ENCODE peak calls at places on chromosomes 12 and 14, in five cellular contexts. T, M, S, I and Q are unnamed samples.

GRCh38 chr12:106747973-106748436 is 26.5 kb upstream of the RIC8B start:
- DNase-seq in M (no peak), I (peak), S (no peak), T (no peak), Q (no peak)

GRCh38 chr12:111570090-111570961 is 28.8 kb downstream of the ATXN2 start:
- DNase-seq in I (no peak), M (no peak), S (no peak), T (no peak), Q (no peak)

GRCh38 chr12:89954259-89954658 is 245.6 kb upstream of the ATP2B1 start:
- DNase-seq in T (no peak), S (no peak), M (no peak), I (no peak), Q (no peak)

GRCh38 chr12:31967569-31967968 is 8.4 kb downstream of the RESF1 start:
- DNase-seq in M (no peak), S (no peak), I (no peak), T (no peak), Q (no peak)

GRCh38 chr14:69471916-69472315 is 12.6 kb upstream of the PLEKHD1 start:
- DNase-seq in T (no peak), I (no peak), M (no peak), S (no peak), Q (no peak)

GRCh38 chr12:55996201-55996714 is 818 bp upstream of the SUOX start:
- DNase-seq in T (peak), I (peak), M (peak), S (peak), Q (peak)

GRCh38 chr12:127416796-127417195 is 850.2 kb upstream of the TMEM132C start:
- DNase-seq in S (no peak), M (no peak), T (no peak), I (no peak), Q (no peak)

GRCh38 chr14:29548948-29549370 is 378.7 kb downstream of the PRKD1 start:
- DNase-seq in M (peak), I (no peak), T (peak), S (no peak), Q (no peak)

GRCh38 chr12:11171953-11172675 is 1.1 kb downstream of the SMIM10L1 start:
- DNase-seq in M (no peak), S (peak), T (peak), I (no peak), Q (no peak)

GRCh38 chr14:76904740-76905569 is 78.7 kb downstream of the LRRC74A start:
- DNase-seq in T (no peak), M (peak), S (no peak), I (peak), Q (peak)

GRCh38 chr12:120709976-120710804 is at the start of gene UNC119B:
- DNase-seq in S (peak), I (peak), M (peak), T (peak), Q (peak)

GRCh38 chr12:80033457-80033856 is 65.9 kb upstream of the OTOGL start:
- DNase-seq in T (no peak), M (no peak), I (no peak), S (no peak), Q (no peak)

GRCh38 chr12:47983541-47984115 is 20.2 kb downstream of the TMEM106C start:
- DNase-seq in I (no peak), M (no peak), T (no peak), S (no peak), Q (no peak)

GRCh38 chr12:109831929-109832328 is 1.3 kb downstream of the TRPV4 start:
- DNase-seq in S (no peak), I (no peak), T (no peak), M (no peak), Q (no peak)

GRCh38 chr14:77707355-77707723 is 484 bp downstream of the ALKBH1 start:
- DNase-seq in M (peak), I (peak), S (peak), T (no peak), Q (no peak)

GRCh38 chr14:55398679-55399078 is 13.0 kb downstream of the ATG14 start:
- DNase-seq in I (no peak), S (no peak), M (no peak), T (no peak), Q (no peak)

GRCh38 chr14:50025776-50026175 is 90.6 kb downstream of the VCPKMT start:
- DNase-seq in T (no peak), M (no peak), I (no peak), S (no peak), Q (no peak)

GRCh38 chr12:92696240-92696639 is 6.5 kb upstream of the PLEKHG7 start:
- DNase-seq in T (no peak), S (no peak), I (no peak), M (no peak), Q (peak)

GRCh38 chr12:19299765-19300164 is 139.5 kb upstream of the AEBP2 start:
- DNase-seq in M (no peak), I (no peak), T (no peak), S (no peak), Q (no peak)

GRCh38 chr12:76704693-76705092 is 59.2 kb upstream of the ZDHHC17 start:
- DNase-seq in S (no peak), I (no peak), M (no peak), T (no peak), Q (no peak)

GRCh38 chr14:64848239-64848638 is 31.5 kb downstream of the SPTB start:
- DNase-seq in M (no peak), I (no peak), S (no peak), T (no peak), Q (no peak)

GRCh38 chr12:87270894-87271293 is 758.3 kb downstream of the C12orf50 start:
- DNase-seq in M (no peak), T (no peak), S (no peak), I (no peak), Q (no peak)

GRCh38 chr12:65164244-65164643 is 5.1 kb upstream of the LEMD3 start:
- DNase-seq in I (no peak), S (no peak), T (no peak), M (no peak), Q (no peak)

GRCh38 chr12:103877934-103878510 is 37.0 kb upstream of the NT5DC3 start:
- DNase-seq in S (peak), I (peak), T (peak), M (peak), Q (peak)

GRCh38 chr12:76820888-76821482 is 57.1 kb downstream of the ZDHHC17 start:
- DNase-seq in I (no peak), T (peak), S (peak), M (peak), Q (no peak)

GRCh38 chr12:47881826-47882427 is 22.9 kb downstream of the VDR start:
- DNase-seq in T (no peak), M (no peak), I (no peak), S (no peak), Q (peak)

GRCh38 chr14:80906946-80907345 is 34.6 kb downstream of the CEP128 start:
- DNase-seq in I (no peak), M (no peak), S (no peak), T (no peak), Q (no peak)

GRCh38 chr12:64746663-64747062 is 12.5 kb downstream of the GNS start:
- DNase-seq in M (no peak), S (no peak), I (no peak), T (no peak), Q (no peak)

GRCh38 chr14:64465208-64465821 is at the start of gene AKAP5:
- DNase-seq in I (peak), S (peak), M (peak), T (peak), Q (peak)

GRCh38 chr14:29741909-29742401 is 185.7 kb downstream of the PRKD1 start:
- DNase-seq in T (no peak), M (no peak), S (no peak), I (no peak), Q (no peak)

GRCh38 chr12:39958377-39958776 is 147.5 kb downstream of the SLC2A13 start:
- DNase-seq in I (no peak), T (no peak), M (no peak), S (peak), Q (no peak)

GRCh38 chr14:26233126-26233525 is 364.7 kb downstream of the NOVA1 start:
- DNase-seq in I (no peak), S (no peak), M (no peak), T (no peak), Q (no peak)

GRCh38 chr12:21913823-21914222 is 27.4 kb downstream of the ABCC9 start:
- DNase-seq in I (no peak), M (no peak), S (no peak), T (no peak), Q (no peak)